ENCODE peak calls at places on chromosome 22, in six cellular contexts. S, R, O, X, U and W are unnamed samples.

GRCh38 chr22:29309332-29310064 is 3.0 kb downstream of the GAS2L1 start:
- DNase-seq in S (no peak), R (peak), O (no peak), X (no peak), U (no peak), W (no peak)

GRCh38 chr22:45887202-45888131 is 89.5 kb downstream of the WNT7B start:
- DNase-seq in S (no peak), R (no peak), O (no peak), X (no peak), U (no peak), W (no peak)

GRCh38 chr22:37855462-37855861 is 6.2 kb downstream of the EIF3L start:
- DNase-seq in S (no peak), R (no peak), O (no peak), X (no peak), U (no peak), W (no peak)

GRCh38 chr22:44331881-44332714 is 19.3 kb upstream of the SHISAL1 start:
- DNase-seq in S (no peak), R (no peak), O (no peak), X (peak), U (peak), W (no peak)

GRCh38 chr22:22999473-22999872 is 70.8 kb upstream of the GNAZ start:
- DNase-seq in S (no peak), R (no peak), O (no peak), X (no peak), U (no peak), W (no peak)

GRCh38 chr22:25386538-25386884 is 167.1 kb downstream of the CRYBB2 start:
- DNase-seq in S (no peak), R (no peak), O (no peak), X (no peak), U (no peak), W (no peak)

GRCh38 chr22:23531283-23531921 is 48.7 kb downstream of the IGLL1 start:
- DNase-seq in S (no peak), R (no peak), O (no peak), X (no peak), U (no peak), W (no peak)

GRCh38 chr22:46119729-46120419 is 30.5 kb upstream of the PPARA start:
- DNase-seq in S (peak), R (no peak), O (no peak), X (no peak), U (peak), W (no peak)

GRCh38 chr22:42856179-42856864 is 751 bp downstream of the ARFGAP3 start:
- DNase-seq in S (no peak), R (peak), O (peak), X (peak), U (peak), W (peak)

GRCh38 chr22:49576241-49577141 is 251.2 kb downstream of the BRD1 start:
- DNase-seq in S (no peak), R (no peak), O (no peak), X (no peak), U (no peak), W (no peak)

GRCh38 chr22:36816635-36817428 is at the start of gene PVALB:
- DNase-seq in S (no peak), R (peak), O (no peak), X (no peak), U (peak), W (no peak)

GRCh38 chr22:31295831-31296230 is 3.5 kb upstream of the PIK3IP1 start:
- DNase-seq in S (peak), R (no peak), O (no peak), X (no peak), U (peak), W (no peak)

GRCh38 chr22:26711205-26711958 is 54.0 kb downstream of the MIAT start:
- DNase-seq in S (no peak), R (no peak), O (no peak), X (no peak), U (peak), W (no peak)

GRCh38 chr22:48256041-48256739 is 1493.7 kb downstream of the TBC1D22A start:
- DNase-seq in S (no peak), R (no peak), O (no peak), X (no peak), U (no peak), W (no peak)

GRCh38 chr22:20956258-20957117 is 10.6 kb upstream of the AIFM3 start:
- DNase-seq in S (no peak), R (no peak), O (no peak), X (no peak), U (peak), W (no peak)

GRCh38 chr22:44181033-44181911 is 547 bp downstream of the PARVG start:
- DNase-seq in S (no peak), R (peak), O (peak), X (peak), U (no peak), W (peak)

GRCh38 chr22:33851240-33851639 is 69.0 kb downstream of the LARGE1 start:
- DNase-seq in S (peak), R (no peak), O (no peak), X (no peak), U (peak), W (no peak)

GRCh38 chr22:42073568-42074152 is 388 bp upstream of the PHETA2 start:
- DNase-seq in S (no peak), R (no peak), O (no peak), X (no peak), U (no peak), W (no peak)

GRCh38 chr22:35938226-35938625 is 90.4 kb downstream of the RBFOX2 start:
- DNase-seq in S (no peak), R (no peak), O (no peak), X (no peak), U (peak), W (no peak)

GRCh38 chr22:44454113-44454769 is 43.8 kb downstream of the RTL6 start:
- DNase-seq in S (no peak), R (no peak), O (no peak), X (no peak), U (no peak), W (no peak)

GRCh38 chr22:28034145-28034759 is 115.2 kb upstream of the PITPNB start:
- DNase-seq in S (no peak), R (no peak), O (no peak), X (no peak), U (no peak), W (no peak)

GRCh38 chr22:31616315-31616980 is 45.6 kb downstream of the PISD start:
- DNase-seq in S (no peak), R (no peak), O (no peak), X (peak), U (no peak), W (no peak)

GRCh38 chr22:24996420-24996952 is 44.0 kb downstream of the KIAA1671 start:
- DNase-seq in S (no peak), R (no peak), O (no peak), X (no peak), U (no peak), W (no peak)

GRCh38 chr22:31036671-31037550 is 44.2 kb upstream of the SMTN start:
- DNase-seq in S (peak), R (no peak), O (no peak), X (no peak), U (peak), W (no peak)

GRCh38 chr22:31800065-31800464 is 46.2 kb downstream of the DEPDC5 start:
- DNase-seq in S (peak), R (no peak), O (no peak), X (no peak), U (peak), W (no peak)

GRCh38 chr22:28943501-28943879 is 60.1 kb downstream of the ZNRF3 start:
- DNase-seq in S (no peak), R (no peak), O (no peak), X (no peak), U (no peak), W (no peak)

GRCh38 chr22:21669026-21669425 is 3.2 kb downstream of the PPIL2 start:
- DNase-seq in S (no peak), R (no peak), O (no peak), X (no peak), U (no peak), W (no peak)

GRCh38 chr22:28017558-28017820 is 98.4 kb upstream of the PITPNB start:
- DNase-seq in S (no peak), R (no peak), O (no peak), X (no peak), U (no peak), W (no peak)

GRCh38 chr22:19109198-19110063 is 12.8 kb downstream of the DGCR2 start:
- DNase-seq in S (no peak), R (no peak), O (peak), X (peak), U (peak), W (peak)

GRCh38 chr22:42317691-42318547 is 47.5 kb upstream of the TCF20 start:
- DNase-seq in S (no peak), R (no peak), O (no peak), X (no peak), U (no peak), W (no peak)

GRCh38 chr22:44360686-44361381 is 48.1 kb upstream of the SHISAL1 start:
- DNase-seq in S (peak), R (no peak), O (no peak), X (no peak), U (peak), W (no peak)

GRCh38 chr22:24428751-24429410 is 1.5 kb downstream of the ADORA2A start:
- DNase-seq in S (no peak), R (no peak), O (no peak), X (no peak), U (no peak), W (no peak)

GRCh38 chr22:37165940-37166674 is 16.4 kb upstream of the IL2RB start:
- DNase-seq in S (no peak), R (no peak), O (no peak), X (no peak), U (no peak), W (no peak)

GRCh38 chr22:26589845-26590524 is at the start of gene TPST2:
- DNase-seq in S (peak), R (peak), O (peak), X (peak), U (peak), W (peak)

GRCh38 chr22:27349456-27349855 is 452.1 kb downstream of the MN1 start:
- DNase-seq in S (peak), R (no peak), O (no peak), X (no peak), U (peak), W (no peak)

GRCh38 chr22:36433318-36434231 is 45.8 kb upstream of the MYH9 start:
- DNase-seq in S (no peak), R (no peak), O (no peak), X (no peak), U (no peak), W (no peak)

GRCh38 chr22:24026056-24026455 is 15.0 kb downstream of the CABIN1 start:
- DNase-seq in S (no peak), R (no peak), O (no peak), X (no peak), U (no peak), W (no peak)

GRCh38 chr22:39908737-39909136 is 7.9 kb downstream of the GRAP2 start:
- DNase-seq in S (peak), R (no peak), O (no peak), X (no peak), U (peak), W (peak)